ENCODE peak calls at places on chromosomes 16 and 17, in ten cellular contexts. F is gastrocnemius medialis; C is effector memory CD4-positive, alpha-beta T cell; G is CD8-positive, alpha-beta memory T cell; W is astrocyte; M is A549; J is tibial nerve; T is adrenal gland; Z is ascending aorta; V is mesendoderm. X is an unnamed sample. For H3K4me1, the result is how much of the 10 kb centered on the place peaks cover.

GRCh38 chr16:80015566-80015965 is 415.0 kb upstream of the MAF start:
- DNase-seq in C (no peak), J (no peak), V (no peak), Z (no peak), F (no peak), T (no peak), G (no peak), M (no peak), W (peak), X (no peak)

GRCh38 chr17:32310927-32311568 is 30.9 kb downstream of the C17orf75 start:
- DNase-seq in Z (no peak), V (no peak), C (no peak), T (no peak), W (no peak), F (no peak), J (no peak), G (no peak), M (no peak), X (no peak)

GRCh38 chr16:57446530-57447141 is 549 bp downstream of the CIAPIN1 start:
- DNase-seq in C (no peak), W (peak), G (no peak), V (peak), F (peak), J (no peak), T (peak), Z (peak), M (peak), X (no peak)

GRCh38 chr16:65336169-65336568 is 214.3 kb upstream of the CDH11 start:
- DNase-seq in V (no peak), T (no peak), F (no peak), M (no peak), G (no peak), Z (no peak), C (no peak), W (peak), J (no peak), X (no peak)

GRCh38 chr17:45115015-45115625 is 17.2 kb downstream of the PLCD3 start:
- DNase-seq in J (no peak), G (no peak), Z (no peak), C (no peak), T (no peak), W (no peak), F (no peak), V (no peak), M (no peak), X (no peak)

GRCh38 chr16:85422374-85423185 is 190.5 kb upstream of the GSE1 start:
- DNase-seq in G (no peak), T (no peak), C (no peak), V (no peak), W (no peak), Z (no peak), J (no peak), F (no peak), M (no peak), X (no peak)

GRCh38 chr17:68733241-68734176 is 132.3 kb upstream of the FAM20A start:
- DNase-seq in F (peak), J (no peak), T (peak), V (peak), G (no peak), C (no peak), M (no peak), W (peak), Z (no peak), X (no peak)

GRCh38 chr17:27990979-27991378 is 51.5 kb upstream of the NLK start:
- DNase-seq in F (no peak), W (no peak), J (no peak), T (no peak), Z (no peak), G (no peak), C (no peak), V (no peak), M (no peak), X (no peak)

GRCh38 chr17:2704890-2705248 is 6.7 kb downstream of the CLUH start:
- DNase-seq in W (no peak), G (no peak), V (no peak), Z (no peak), C (no peak), T (no peak), M (no peak), J (no peak), F (no peak), X (no peak)

GRCh38 chr16:83666449-83666848 is 141.3 kb upstream of the HSBP1 start:
- DNase-seq in T (no peak), Z (no peak), W (no peak), F (no peak), G (no peak), J (no peak), M (no peak), C (no peak), V (no peak), X (no peak)

GRCh38 chr16:57923841-57924240 is 47.1 kb downstream of the CNGB1 start:
- DNase-seq in J (no peak), V (no peak), F (no peak), T (no peak), G (no peak), C (no peak), W (no peak), M (no peak), Z (no peak), X (no peak)

GRCh38 chr16:8905795-8906591 is 23.8 kb downstream of the LITAFD start:
- DNase-seq in G (no peak), C (no peak), T (no peak), J (no peak), Z (no peak), W (no peak), V (peak), M (peak), F (no peak), X (no peak)

GRCh38 chr17:44363613-44364159 is at the start of gene FAM171A2:
- DNase-seq in C (peak), W (no peak), Z (no peak), T (peak), M (peak), F (no peak), V (peak), J (no peak), G (peak), X (peak)

GRCh38 chr17:37743612-37743874 is 1.3 kb downstream of the HNF1B start:
- DNase-seq in M (peak), T (no peak), F (no peak), J (no peak), W (no peak), C (no peak), G (no peak), Z (no peak), V (no peak), X (no peak)

GRCh38 chr17:79938696-79939435 is 96.8 kb downstream of the TBC1D16 start:
- DNase-seq in J (no peak), Z (no peak), T (no peak), W (no peak), V (no peak), F (no peak), M (no peak), G (no peak), C (no peak), X (no peak)

GRCh38 chr17:44381810-44382209 is 7.6 kb downstream of the ITGA2B start:
- DNase-seq in Z (no peak), M (no peak), J (no peak), F (no peak), T (no peak), V (no peak), W (no peak), G (no peak), C (no peak), X (no peak)

GRCh38 chr17:67211742-67212141 is 33.3 kb downstream of the HELZ start:
- DNase-seq in Z (no peak), J (no peak), T (no peak), G (no peak), C (no peak), V (no peak), W (no peak), M (no peak), F (no peak), X (no peak)

GRCh38 chr16:50068550-50068949 is 2.8 kb downstream of the HEATR3 start:
- DNase-seq in V (no peak), W (peak), F (no peak), Z (no peak), J (no peak), C (no peak), M (no peak), T (no peak), G (no peak), X (no peak)

GRCh38 chr16:27700596-27700995 is 150.7 kb downstream of the KATNIP start:
- DNase-seq in M (no peak), T (no peak), C (no peak), Z (peak), G (no peak), W (no peak), J (no peak), F (no peak), V (no peak), X (no peak)

GRCh38 chr16:24188143-24188542 is 68.0 kb upstream of the CACNG3 start:
- DNase-seq in W (no peak), T (no peak), G (no peak), M (no peak), J (no peak), Z (no peak), C (no peak), F (no peak), V (no peak), X (no peak)

GRCh38 chr16:55302635-55303034 is 21.4 kb upstream of the IRX6 start:
- DNase-seq in C (no peak), F (no peak), V (peak), G (no peak), M (no peak), Z (no peak), T (no peak), J (no peak), W (no peak), X (no peak)

GRCh38 chr16:54466233-54466632 is 179.6 kb upstream of the IRX3 start:
- DNase-seq in W (no peak), G (no peak), J (no peak), F (no peak), T (no peak), C (no peak), M (no peak), V (no peak), Z (no peak), X (no peak)

GRCh38 chr16:4404247-4404966 is 12.0 kb downstream of the CORO7 start:
- DNase-seq in W (no peak), M (peak), Z (peak), C (no peak), V (peak), G (peak), J (no peak), F (no peak), T (peak), X (peak)

GRCh38 chr16:20612551-20613470 is 36.6 kb upstream of the ACSM2B start:
- DNase-seq in W (no peak), G (no peak), M (no peak), C (no peak), V (no peak), Z (peak), J (no peak), T (peak), F (no peak), X (no peak)

GRCh38 chr17:78359216-78359935 is 501 bp downstream of the SOCS3 start:
- DNase-seq in W (no peak), M (peak), V (peak), C (no peak), J (no peak), T (peak), F (no peak), Z (peak), G (peak), X (peak)

GRCh38 chr17:76544123-76544915 is 4.5 kb downstream of the PRCD start:
- DNase-seq in V (peak), Z (no peak), M (no peak), C (no peak), W (no peak), F (no peak), J (no peak), G (no peak), T (peak), X (no peak)

GRCh38 chr16:85908889-85909584 is 10.1 kb downstream of the IRF8 start:
- DNase-seq in T (peak), F (no peak), G (no peak), J (no peak), V (no peak), W (no peak), M (no peak), C (no peak), Z (no peak), X (no peak)

GRCh38 chr17:50103941-50104340 is 8.8 kb downstream of the PDK2 start:
- DNase-seq in W (no peak), F (no peak), T (no peak), V (no peak), M (no peak), J (no peak), Z (no peak), C (no peak), G (no peak), X (no peak)
- H3K4me1 ChIP-seq in W (under half), F (under half), T (under half), V (under half), M (under half), J (under half), Z (under half), C (under half), G (under half), X (under half)

GRCh38 chr16:74296465-74297295 is at the start of gene PSMD7:
- DNase-seq in F (peak), C (peak), J (peak), G (peak), M (peak), Z (peak), V (peak), T (peak), W (peak), X (peak)
- H3K4me1 ChIP-seq in F (under half), C (under half), J (under half), G (under half), M (under half), Z (under half), V (under half), T (under half), W (under half), X (under half)

GRCh38 chr17:19244357-19244756 is 7.2 kb downstream of the EPN2 start:
- DNase-seq in C (no peak), T (no peak), W (no peak), F (no peak), G (no peak), Z (no peak), J (no peak), V (no peak), M (no peak), X (no peak)

GRCh38 chr17:19242926-19243325 is 5.8 kb downstream of the EPN2 start:
- DNase-seq in M (no peak), F (no peak), C (no peak), J (no peak), W (no peak), V (no peak), Z (no peak), T (no peak), G (no peak), X (no peak)

GRCh38 chr17:19243838-19244237 is 6.7 kb downstream of the EPN2 start:
- DNase-seq in M (no peak), W (no peak), T (no peak), F (no peak), C (no peak), J (no peak), Z (no peak), V (no peak), G (no peak), X (no peak)

GRCh38 chr17:19244796-19245195 is 7.6 kb downstream of the EPN2 start:
- DNase-seq in W (no peak), F (no peak), Z (no peak), C (no peak), T (no peak), V (no peak), J (no peak), G (no peak), M (no peak), X (no peak)

GRCh38 chr17:19242323-19242722 is 5.2 kb downstream of the EPN2 start:
- DNase-seq in Z (no peak), V (peak), W (no peak), G (no peak), T (no peak), J (no peak), M (no peak), C (no peak), F (no peak), X (no peak)
- H3K4me1 ChIP-seq in Z (under half), V (under half), W (under half), G (under half), T (under half), J (under half), M (under half), C (under half), F (under half), X (under half)

GRCh38 chr16:88922826-88923410 is 54.1 kb downstream of the CBFA2T3 start:
- DNase-seq in Z (no peak), J (no peak), M (no peak), F (no peak), G (no peak), T (no peak), C (no peak), W (no peak), V (no peak), X (no peak)
- H3K4me1 ChIP-seq in Z (under half), J (under half), M (under half), F (under half), G (under half), T (half or more), C (under half), W (under half), V (under half), X (under half)

DNA sequence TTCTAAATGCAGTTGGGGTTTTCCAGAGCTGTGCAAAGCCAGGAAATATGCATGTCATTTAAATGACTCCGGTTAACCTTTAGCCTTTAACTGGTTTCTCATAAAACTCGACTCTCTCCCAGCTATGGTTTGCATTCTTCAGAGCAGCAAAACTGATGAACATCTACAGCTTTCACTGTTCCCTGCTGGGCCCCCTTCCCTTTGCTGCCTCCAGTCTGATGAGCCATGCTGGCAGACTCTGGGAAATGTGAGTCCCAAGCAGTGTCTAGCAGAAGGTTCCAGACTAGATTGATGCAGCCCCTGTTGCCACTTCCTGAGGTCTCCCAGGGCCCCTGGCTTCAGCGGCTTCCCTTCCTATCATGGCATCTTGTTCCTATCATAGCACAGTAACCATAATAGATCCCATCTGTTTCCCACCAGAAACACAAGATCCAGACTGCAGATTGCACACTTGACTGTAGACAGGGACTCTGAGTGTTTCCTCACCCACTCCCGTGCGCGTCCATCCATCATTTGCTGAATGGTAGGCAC is 135.4 kb downstream of the CLEC16A start:
- DNase-seq in Z (no peak), J (no peak), C (no peak), F (no peak), M (no peak), G (no peak), W (peak), T (no peak), V (no peak), X (no peak)
- H3K4me1 ChIP-seq in Z (under half), J (under half), C (under half), F (under half), M (under half), G (under half), W (half or more), T (under half), V (under half), X (under half)

DNA sequence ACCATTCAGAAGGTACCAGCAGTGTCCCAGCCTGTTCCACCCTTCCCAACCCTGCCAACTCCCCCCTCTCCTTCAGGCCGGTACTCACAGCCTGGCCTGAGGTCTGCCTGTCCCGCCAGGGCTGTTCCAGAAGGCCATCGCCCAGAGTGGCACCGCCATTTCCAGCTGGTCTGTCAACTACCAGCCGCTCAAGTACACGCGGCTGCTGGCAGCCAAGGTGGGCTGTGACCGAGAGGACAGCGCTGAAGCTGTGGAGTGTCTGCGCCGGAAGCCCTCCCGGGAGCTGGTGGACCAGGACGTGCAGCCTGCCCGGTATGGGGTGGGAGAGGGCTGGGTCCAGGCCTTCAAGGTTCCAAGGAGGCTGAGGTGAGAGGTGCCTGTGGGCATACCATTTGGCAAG is 5.3 kb upstream of the SPEM1 start:
- DNase-seq in T (no peak), J (no peak), G (no peak), C (no peak), M (no peak), V (no peak), F (no peak), W (no peak), Z (no peak), X (no peak)
- H3K4me1 ChIP-seq in T (under half), J (under half), G (under half), C (under half), M (under half), V (under half), F (under half), W (under half), Z (under half), X (under half)

DNA sequence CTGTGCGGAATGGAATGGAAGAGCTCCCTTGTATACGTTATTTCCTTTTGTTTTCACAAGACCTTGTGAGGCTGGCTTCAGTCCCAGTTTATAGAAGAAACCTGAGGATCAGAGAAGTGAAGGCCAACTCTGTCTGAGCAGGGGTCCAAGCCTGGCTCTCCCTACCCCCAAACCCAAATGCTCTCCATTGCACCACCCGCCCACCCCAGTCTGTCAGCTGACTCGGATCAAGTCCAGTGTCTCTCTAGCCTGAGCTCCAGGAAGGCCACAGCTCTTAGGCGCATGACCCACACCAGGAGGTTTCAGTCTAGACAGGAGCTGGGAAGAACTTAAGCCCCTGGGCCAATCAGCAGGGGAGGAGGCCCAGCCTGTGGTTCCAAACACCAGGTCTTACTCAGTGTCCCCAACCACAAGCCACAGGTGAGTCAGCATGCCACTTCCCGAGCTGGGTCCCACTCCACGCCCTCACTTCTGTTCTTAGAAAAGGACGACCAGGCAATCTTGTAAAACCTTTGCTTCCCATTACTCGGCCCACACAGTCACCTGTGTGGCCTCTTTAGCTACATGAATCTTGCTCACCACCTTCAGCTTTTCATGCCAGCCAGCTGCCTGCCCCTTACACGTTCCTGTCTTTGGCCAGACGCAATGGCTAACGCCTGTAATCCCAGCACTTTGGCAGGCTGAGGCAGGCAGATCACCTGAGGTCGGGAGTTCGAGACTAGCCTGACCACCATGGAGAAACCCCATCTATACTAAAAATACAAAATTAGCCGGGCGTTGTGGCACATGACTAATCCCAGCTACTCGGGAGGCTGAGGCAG is 27.8 kb downstream of the TK2 start:
- DNase-seq in G (peak), F (no peak), C (peak), Z (no peak), V (no peak), M (no peak), W (peak), T (peak), J (no peak), X (peak)
- H3K4me1 ChIP-seq in G (half or more), F (half or more), C (half or more), Z (under half), V (under half), M (under half), W (under half), T (half or more), J (under half), X (half or more)

GRCh38 chr17:48571826-48572417 is 6.2 kb downstream of the HOXB4 start:
- DNase-seq in T (no peak), V (no peak), J (no peak), Z (no peak), G (no peak), F (no peak), M (no peak), C (no peak), W (no peak), X (no peak)
- H3K4me1 ChIP-seq in T (under half), V (under half), J (under half), Z (under half), G (under half), F (under half), M (under half), C (under half), W (under half), X (under half)

GRCh38 chr17:49315974-49316570 is 46.0 kb downstream of the ZNF652 start:
- DNase-seq in W (no peak), T (no peak), M (no peak), Z (no peak), G (no peak), J (no peak), C (no peak), V (no peak), F (no peak), X (no peak)

GRCh38 chr17:49318438-49318965 is 43.5 kb downstream of the ZNF652 start:
- DNase-seq in T (no peak), W (no peak), Z (no peak), M (no peak), J (no peak), G (no peak), C (no peak), F (no peak), V (no peak), X (no peak)

GRCh38 chr17:49315551-49315951 is 46.5 kb downstream of the ZNF652 start:
- DNase-seq in T (peak), C (peak), V (peak), G (peak), J (peak), M (peak), F (peak), Z (peak), W (peak), X (peak)

GRCh38 chr17:49312722-49313121 is 49.3 kb downstream of the ZNF652 start:
- DNase-seq in G (no peak), M (no peak), Z (no peak), T (no peak), V (no peak), J (no peak), C (no peak), W (no peak), F (no peak), X (no peak)

GRCh38 chr17:49316889-49317288 is 45.2 kb downstream of the ZNF652 start:
- DNase-seq in G (no peak), M (no peak), J (no peak), Z (no peak), C (no peak), T (no peak), F (no peak), W (no peak), V (peak), X (no peak)
- H3K4me1 ChIP-seq in G (under half), M (under half), J (under half), Z (under half), C (under half), T (under half), F (under half), W (under half), V (under half), X (under half)